ENCODE peak calls at places on chromosomes 5 and 9, in ten cellular contexts. One of them, this sample, is unnamed.

GRCh38 chr5:29882036-29882435 is 1311.5 kb upstream of the CDH6 start:
- DNase-seq in uterus: no peak
- DNase-seq in fibroblast of the aortic adventitia: no peak
- DNase-seq in epithelial cell of esophagus: no peak
- DNase-seq in HFF-Myc: no peak
- DNase-seq in cardiac muscle cell: no peak
- DNase-seq in brain microvascular endothelial cell: no peak
- DNase-seq in HCT116: no peak
- DNase-seq in ovary: no peak
- DNase-seq in HL-60: no peak
- DNase-seq in this sample: no peak

GRCh38 chr9:22452415-22453010 is 5.9 kb downstream of the DMRTA1 start:
- DNase-seq in brain microvascular endothelial cell: peak; percentile 61
- DNase-seq in ovary: no peak
- DNase-seq in HL-60: peak; percentile 15
- DNase-seq in HCT116: peak; percentile 29
- DNase-seq in fibroblast of the aortic adventitia: peak; percentile 60
- DNase-seq in epithelial cell of esophagus: peak; percentile 44
- DNase-seq in uterus: peak; percentile 24
- DNase-seq in HFF-Myc: no peak
- DNase-seq in cardiac muscle cell: peak; percentile 50
- DNase-seq in this sample: peak; percentile 48

GRCh38 chr9:86434039-86434726 is 80.0 kb upstream of the TUT7 start:
- DNase-seq in uterus: peak; percentile 85
- DNase-seq in HFF-Myc: peak; percentile 64
- DNase-seq in HL-60: peak; percentile 18
- DNase-seq in HCT116: peak; percentile 34
- DNase-seq in brain microvascular endothelial cell: peak; percentile 43
- DNase-seq in epithelial cell of esophagus: peak; percentile 67
- DNase-seq in ovary: peak; percentile 57
- DNase-seq in fibroblast of the aortic adventitia: peak; percentile 89
- DNase-seq in cardiac muscle cell: peak; percentile 87
- DNase-seq in this sample: peak; percentile 88

GRCh38 chr5:51230336-51230735 is 152.9 kb upstream of the ISL1 start:
- DNase-seq in brain microvascular endothelial cell: no peak
- DNase-seq in fibroblast of the aortic adventitia: no peak
- DNase-seq in HCT116: no peak
- DNase-seq in HFF-Myc: no peak
- DNase-seq in ovary: no peak
- DNase-seq in uterus: no peak
- DNase-seq in HL-60: no peak
- DNase-seq in epithelial cell of esophagus: no peak
- DNase-seq in cardiac muscle cell: no peak
- DNase-seq in this sample: no peak

GRCh38 chr5:137073192-137073591 is 425.9 kb downstream of the SPOCK1 start:
- DNase-seq in epithelial cell of esophagus: peak; percentile 29
- DNase-seq in cardiac muscle cell: peak; percentile 34
- DNase-seq in HCT116: no peak
- DNase-seq in HFF-Myc: no peak
- DNase-seq in fibroblast of the aortic adventitia: peak; percentile 62
- DNase-seq in brain microvascular endothelial cell: no peak
- DNase-seq in ovary: no peak
- DNase-seq in uterus: no peak
- DNase-seq in HL-60: no peak
- DNase-seq in this sample: peak; percentile 46

GRCh38 chr5:176761755-176762154 is 48.6 kb upstream of the UNC5A start:
- DNase-seq in HFF-Myc: no peak
- DNase-seq in fibroblast of the aortic adventitia: no peak
- DNase-seq in HL-60: no peak
- DNase-seq in ovary: no peak
- DNase-seq in uterus: no peak
- DNase-seq in brain microvascular endothelial cell: no peak
- DNase-seq in cardiac muscle cell: no peak
- DNase-seq in epithelial cell of esophagus: no peak
- DNase-seq in HCT116: no peak
- DNase-seq in this sample: no peak

GRCh38 chr5:122187426-122187825 is 58.1 kb downstream of the ZNF474 start:
- DNase-seq in uterus: no peak
- DNase-seq in HFF-Myc: no peak
- DNase-seq in fibroblast of the aortic adventitia: peak; percentile 63
- DNase-seq in HCT116: no peak
- DNase-seq in epithelial cell of esophagus: no peak
- DNase-seq in cardiac muscle cell: peak; percentile 75
- DNase-seq in ovary: no peak
- DNase-seq in HL-60: no peak
- DNase-seq in brain microvascular endothelial cell: peak; percentile 41
- DNase-seq in this sample: peak; percentile 78

GRCh38 chr5:17304282-17304681 is 86.9 kb downstream of the BASP1 start:
- DNase-seq in HL-60: no peak
- DNase-seq in ovary: no peak
- DNase-seq in brain microvascular endothelial cell: peak; percentile 71
- DNase-seq in uterus: no peak
- DNase-seq in fibroblast of the aortic adventitia: peak; percentile 56
- DNase-seq in HFF-Myc: no peak
- DNase-seq in cardiac muscle cell: peak; percentile 52
- DNase-seq in epithelial cell of esophagus: no peak
- DNase-seq in HCT116: no peak
- DNase-seq in this sample: peak; percentile 54

GRCh38 chr9:126114850-126115460 is 211.7 kb upstream of the MVB12B start:
- DNase-seq in ovary: no peak
- DNase-seq in cardiac muscle cell: no peak
- DNase-seq in fibroblast of the aortic adventitia: no peak
- DNase-seq in uterus: no peak
- DNase-seq in HL-60: no peak
- DNase-seq in epithelial cell of esophagus: peak; percentile 7
- DNase-seq in HCT116: no peak
- DNase-seq in brain microvascular endothelial cell: no peak
- DNase-seq in HFF-Myc: no peak
- DNase-seq in this sample: no peak

GRCh38 chr9:131129183-131129582 is 3.8 kb downstream of the NUP214 start:
- DNase-seq in fibroblast of the aortic adventitia: no peak
- DNase-seq in brain microvascular endothelial cell: no peak
- DNase-seq in epithelial cell of esophagus: no peak
- DNase-seq in HCT116: no peak
- DNase-seq in HFF-Myc: no peak
- DNase-seq in uterus: no peak
- DNase-seq in cardiac muscle cell: no peak
- DNase-seq in ovary: no peak
- DNase-seq in HL-60: no peak
- DNase-seq in this sample: no peak

GRCh38 chr5:179858241-179858585 is 404 bp downstream of the MRNIP start:
- DNase-seq in fibroblast of the aortic adventitia: peak; percentile 18
- DNase-seq in cardiac muscle cell: peak; percentile 23
- DNase-seq in uterus: no peak
- DNase-seq in HFF-Myc: no peak
- DNase-seq in HL-60: peak; percentile 21
- DNase-seq in HCT116: no peak
- DNase-seq in epithelial cell of esophagus: peak; percentile 52
- DNase-seq in brain microvascular endothelial cell: no peak
- DNase-seq in ovary: no peak
- DNase-seq in this sample: peak; percentile 10

GRCh38 chr5:129359450-129359849 is 100.6 kb upstream of the ADAMTS19 start:
- DNase-seq in HFF-Myc: no peak
- DNase-seq in HCT116: no peak
- DNase-seq in cardiac muscle cell: no peak
- DNase-seq in HL-60: no peak
- DNase-seq in fibroblast of the aortic adventitia: no peak
- DNase-seq in brain microvascular endothelial cell: no peak
- DNase-seq in epithelial cell of esophagus: peak; percentile 91
- DNase-seq in ovary: no peak
- DNase-seq in uterus: no peak
- DNase-seq in this sample: no peak

GRCh38 chr5:95178046-95178651 is 106.7 kb downstream of the MCTP1 start:
- DNase-seq in HCT116: peak; percentile 29
- DNase-seq in HL-60: no peak
- DNase-seq in ovary: no peak
- DNase-seq in uterus: no peak
- DNase-seq in cardiac muscle cell: no peak
- DNase-seq in HFF-Myc: no peak
- DNase-seq in epithelial cell of esophagus: no peak
- DNase-seq in brain microvascular endothelial cell: peak; percentile 85
- DNase-seq in fibroblast of the aortic adventitia: peak; percentile 24
- DNase-seq in this sample: peak; percentile 87

GRCh38 chr9:132801659-132802058 is 76.4 kb downstream of the AK8 start:
- DNase-seq in HFF-Myc: no peak
- DNase-seq in uterus: no peak
- DNase-seq in ovary: no peak
- DNase-seq in fibroblast of the aortic adventitia: no peak
- DNase-seq in HCT116: no peak
- DNase-seq in cardiac muscle cell: no peak
- DNase-seq in HL-60: no peak
- DNase-seq in epithelial cell of esophagus: no peak
- DNase-seq in brain microvascular endothelial cell: no peak
- DNase-seq in this sample: no peak

GRCh38 chr9:101448680-101449070 is 13.1 kb upstream of the ALDOB start:
- DNase-seq in HL-60: no peak
- DNase-seq in cardiac muscle cell: no peak
- DNase-seq in uterus: no peak
- DNase-seq in ovary: no peak
- DNase-seq in epithelial cell of esophagus: no peak
- DNase-seq in brain microvascular endothelial cell: no peak
- DNase-seq in fibroblast of the aortic adventitia: no peak
- DNase-seq in HCT116: no peak
- DNase-seq in HFF-Myc: no peak
- DNase-seq in this sample: no peak

DNA sequence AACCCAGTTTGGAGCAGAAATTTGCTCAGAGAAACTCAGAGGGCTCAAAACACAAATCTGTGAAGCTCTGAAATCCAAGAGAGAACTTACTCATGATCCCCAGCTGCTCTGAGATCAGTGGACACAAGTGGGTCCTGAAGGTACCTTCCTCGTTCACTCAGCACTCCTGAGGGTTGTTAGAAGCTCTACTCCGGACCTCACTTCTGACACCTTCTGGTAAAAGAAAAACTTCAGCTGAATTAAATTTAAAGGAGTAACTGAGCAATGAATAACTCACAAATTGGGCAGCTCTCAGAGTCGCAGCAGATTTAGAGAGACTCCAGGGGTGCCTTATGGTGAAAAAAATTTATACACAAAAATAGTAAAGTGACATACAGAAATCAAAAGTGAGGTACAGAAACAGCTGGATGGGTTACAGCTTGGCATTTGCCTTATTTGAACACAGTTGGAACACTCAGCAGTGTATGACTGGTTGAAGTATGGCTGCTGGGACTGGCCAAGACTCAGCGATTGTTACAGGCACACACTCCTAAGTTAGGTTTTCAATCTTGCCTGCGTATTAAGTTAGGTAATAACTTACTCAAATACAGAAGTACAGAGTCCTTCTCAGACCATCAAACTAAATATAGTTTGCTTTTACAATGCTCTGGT is 32.5 kb downstream of the INSL4 start:
- DNase-seq in brain microvascular endothelial cell: peak; percentile 3
- DNase-seq in HCT116: peak; percentile 12
- DNase-seq in cardiac muscle cell: peak; percentile 39
- DNase-seq in HFF-Myc: no peak
- DNase-seq in ovary: no peak
- DNase-seq in uterus: no peak
- DNase-seq in HL-60: no peak
- DNase-seq in epithelial cell of esophagus: peak; percentile 45
- DNase-seq in fibroblast of the aortic adventitia: peak; percentile 11
- DNase-seq in this sample: peak; percentile 24
- TF ChIP-seq CTCF in brain microvascular endothelial cell: no peak
- TF ChIP-seq CTCF in HCT116: no peak
- TF ChIP-seq CTCF in cardiac muscle cell: peak; percentile 31
- TF ChIP-seq CTCF in HFF-Myc: no peak
- TF ChIP-seq CTCF in ovary: no peak
- TF ChIP-seq CTCF in uterus: peak; percentile 17
- TF ChIP-seq CTCF in HL-60: no peak
- TF ChIP-seq CTCF in epithelial cell of esophagus: peak; percentile 38
- TF ChIP-seq CTCF in fibroblast of the aortic adventitia: no peak
- TF ChIP-seq CTCF in this sample: peak; percentile 17

GRCh38 chr5:145245354-145245753 is 589.8 kb downstream of the PRELID2 start:
- DNase-seq in epithelial cell of esophagus: no peak
- DNase-seq in brain microvascular endothelial cell: peak; percentile 44
- DNase-seq in fibroblast of the aortic adventitia: peak; percentile 79
- DNase-seq in uterus: no peak
- DNase-seq in cardiac muscle cell: peak; percentile 61
- DNase-seq in HCT116: no peak
- DNase-seq in HL-60: no peak
- DNase-seq in HFF-Myc: no peak
- DNase-seq in ovary: no peak
- DNase-seq in this sample: peak; percentile 68
- H3K4me3 ChIP-seq in epithelial cell of esophagus: no peak overlapping the region
- H3K4me3 ChIP-seq in brain microvascular endothelial cell: no peak overlapping the region
- H3K4me3 ChIP-seq in fibroblast of the aortic adventitia: no peak overlapping the region
- H3K4me3 ChIP-seq in uterus: no peak overlapping the region
- H3K4me3 ChIP-seq in cardiac muscle cell: no peak overlapping the region
- H3K4me3 ChIP-seq in HCT116: no peak overlapping the region
- H3K4me3 ChIP-seq in HL-60: no peak overlapping the region
- H3K4me3 ChIP-seq in HFF-Myc: no peak overlapping the region
- H3K4me3 ChIP-seq in ovary: no peak overlapping the region
- H3K4me3 ChIP-seq in this sample: no peak overlapping the region

GRCh38 chr9:19988281-19988680 is 199.4 kb upstream of the SLC24A2 start:
- DNase-seq in brain microvascular endothelial cell: no peak
- DNase-seq in HL-60: no peak
- DNase-seq in ovary: no peak
- DNase-seq in fibroblast of the aortic adventitia: no peak
- DNase-seq in cardiac muscle cell: no peak
- DNase-seq in uterus: no peak
- DNase-seq in epithelial cell of esophagus: no peak
- DNase-seq in HFF-Myc: no peak
- DNase-seq in HCT116: no peak
- DNase-seq in this sample: no peak
- TF ChIP-seq CTCF in brain microvascular endothelial cell: no peak
- TF ChIP-seq CTCF in HL-60: no peak
- TF ChIP-seq CTCF in ovary: no peak
- TF ChIP-seq CTCF in fibroblast of the aortic adventitia: no peak
- TF ChIP-seq CTCF in cardiac muscle cell: no peak
- TF ChIP-seq CTCF in uterus: no peak
- TF ChIP-seq CTCF in epithelial cell of esophagus: no peak
- TF ChIP-seq CTCF in HFF-Myc: no peak
- TF ChIP-seq CTCF in HCT116: no peak
- TF ChIP-seq CTCF in this sample: no peak

DNA sequence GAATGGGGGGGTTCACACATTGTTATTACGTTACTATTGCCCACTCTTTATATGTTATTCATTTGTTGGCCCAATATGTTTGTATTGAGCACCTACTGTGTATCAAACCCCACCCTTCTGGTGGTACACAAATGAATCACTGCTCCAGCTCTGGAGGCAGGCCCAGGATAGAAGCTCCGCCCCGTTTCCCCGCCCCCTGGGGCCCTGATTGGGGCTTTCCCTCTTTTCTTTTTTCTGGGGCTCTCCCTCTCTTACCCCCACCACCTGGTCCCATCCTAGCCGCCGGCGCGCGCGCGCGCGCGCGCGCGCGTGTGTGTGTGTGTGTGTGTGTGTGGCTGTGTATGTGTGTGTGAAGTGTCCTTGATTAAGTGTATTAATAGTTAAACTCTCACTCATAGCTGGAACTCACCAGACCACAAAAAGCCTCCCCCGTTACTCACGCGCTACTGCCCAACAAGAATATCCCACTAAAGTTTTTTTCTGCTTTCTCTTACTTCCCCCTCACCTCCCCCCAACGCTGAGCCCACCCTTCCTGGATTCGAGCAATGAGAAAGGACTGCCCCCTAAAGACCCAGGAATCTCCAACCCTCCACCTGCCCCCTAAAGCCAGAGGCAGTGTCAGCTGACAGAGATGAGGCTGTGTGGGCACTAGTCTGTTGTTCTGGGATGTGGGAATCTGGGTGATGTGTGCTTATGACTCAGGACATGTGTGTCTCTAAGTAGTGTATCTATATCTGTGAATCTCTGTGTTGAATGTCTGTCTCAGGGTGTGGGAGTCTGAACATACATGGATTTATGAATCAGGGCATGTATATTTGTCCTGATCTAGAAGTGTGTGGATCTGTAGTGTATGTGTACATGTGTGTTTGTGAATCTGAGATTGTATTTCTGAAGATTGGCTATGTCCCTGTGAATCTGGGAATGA is 4.0 kb downstream of the CXXC5 start:
- DNase-seq in cardiac muscle cell: peak; percentile 66
- DNase-seq in epithelial cell of esophagus: peak; percentile 83
- DNase-seq in HFF-Myc: no peak
- DNase-seq in brain microvascular endothelial cell: peak; percentile 90
- DNase-seq in fibroblast of the aortic adventitia: peak; percentile 76
- DNase-seq in ovary: peak; percentile 64
- DNase-seq in HL-60: peak; percentile 30
- DNase-seq in uterus: peak; percentile 79
- DNase-seq in HCT116: no peak
- DNase-seq in this sample: peak; percentile 76
- H3K4me3 ChIP-seq in cardiac muscle cell: no peak overlapping the region
- H3K4me3 ChIP-seq in epithelial cell of esophagus: no peak overlapping the region
- H3K4me3 ChIP-seq in HFF-Myc: peak overlapping the region; percentile 29
- H3K4me3 ChIP-seq in brain microvascular endothelial cell: peak overlapping the region; percentile 87
- H3K4me3 ChIP-seq in fibroblast of the aortic adventitia: peak overlapping the region; percentile 84
- H3K4me3 ChIP-seq in ovary: no peak overlapping the region
- H3K4me3 ChIP-seq in HL-60: no peak overlapping the region
- H3K4me3 ChIP-seq in uterus: no peak overlapping the region
- H3K4me3 ChIP-seq in HCT116: peak overlapping the region; percentile 17
- H3K4me3 ChIP-seq in this sample: no peak overlapping the region

This sample was measured in cardiac fibroblast.